ENCODE peak calls at places on chromosomes 12 and 14, in ten cellular contexts. K is uterus; F is HS-5; G is iris pigment epithelial cell; C is C1 segment of cervical spinal cord; A is stromal cell of bone marrow; N is naive thymus-derived CD4-positive, alpha-beta T cell; Y is hypothalamus; S is MCF 10A; E is HT1080. X is an unnamed sample.

GRCh38 chr14:105647784-105648608 is 121.6 kb downstream of the TMEM121 start:
- DNase-seq in E (no peak), A (no peak), F (no peak), S (no peak), K (no peak), N (no peak), C (no peak), Y (no peak), G (no peak), X (no peak)

GRCh38 chr14:80988742-80989429 is 33.5 kb downstream of the TSHR start:
- DNase-seq in N (no peak), F (no peak), G (peak), A (no peak), K (no peak), S (peak), E (peak), C (no peak), Y (no peak), X (no peak)

GRCh38 chr14:99991306-99991705 is 73.9 kb upstream of the EVL start:
- DNase-seq in E (no peak), S (no peak), N (no peak), K (no peak), Y (no peak), G (no peak), F (no peak), C (no peak), A (no peak), X (no peak)

GRCh38 chr14:44168566-44168965 is 338.5 kb downstream of the FSCB start:
- DNase-seq in A (no peak), G (no peak), E (no peak), K (no peak), N (no peak), Y (no peak), F (no peak), C (no peak), S (no peak), X (no peak)

GRCh38 chr12:117279606-117280005 is 81.8 kb downstream of the NOS1 start:
- DNase-seq in F (no peak), N (no peak), A (no peak), K (no peak), C (no peak), G (no peak), Y (no peak), E (no peak), S (no peak), X (no peak)

GRCh38 chr12:54019111-54019811 is 9.0 kb upstream of the HOXC6 start:
- DNase-seq in K (no peak), N (no peak), S (peak), E (no peak), Y (no peak), A (no peak), F (no peak), C (no peak), G (no peak), X (no peak)

GRCh38 chr14:23119362-23120327 is 590 bp upstream of the CEBPE start:
- DNase-seq in C (no peak), G (no peak), N (peak), E (no peak), A (no peak), F (no peak), K (no peak), S (no peak), Y (no peak), X (no peak)

GRCh38 chr12:10113920-10114319 is 15.1 kb upstream of the CLEC1A start:
- DNase-seq in G (no peak), E (no peak), S (no peak), A (no peak), F (no peak), C (no peak), N (no peak), Y (no peak), K (no peak), X (no peak)

GRCh38 chr14:36091096-36091495 is 85.4 kb downstream of the PTCSC3 start:
- DNase-seq in E (peak), Y (no peak), N (no peak), K (no peak), F (peak), G (peak), A (peak), C (no peak), S (peak), X (peak)

GRCh38 chr12:15350643-15351042 is 28.3 kb downstream of the PTPRO start:
- DNase-seq in E (no peak), F (no peak), Y (no peak), G (no peak), A (no peak), K (no peak), C (no peak), S (no peak), N (no peak), X (no peak)

GRCh38 chr12:119870462-119870861 is 6.7 kb downstream of the CIT start:
- DNase-seq in C (no peak), N (no peak), K (no peak), F (no peak), S (peak), A (no peak), E (no peak), Y (no peak), G (no peak), X (no peak)

GRCh38 chr12:30926243-30927209 is at the start of gene TSPAN11:
- DNase-seq in C (peak), F (no peak), G (peak), N (no peak), S (no peak), E (no peak), A (peak), K (no peak), Y (no peak), X (no peak)

GRCh38 chr14:73742520-73743238 is 28.5 kb upstream of the PNMA1 start:
- DNase-seq in A (no peak), K (no peak), F (no peak), N (no peak), E (no peak), C (no peak), S (no peak), Y (no peak), G (no peak), X (no peak)

GRCh38 chr14:21518725-21519124 is 7.4 kb downstream of the SALL2 start:
- DNase-seq in N (no peak), E (no peak), Y (no peak), K (no peak), S (no peak), G (no peak), A (no peak), C (no peak), F (no peak), X (no peak)

GRCh38 chr14:36955376-36955775 is 217.0 kb downstream of the SLC25A21 start:
- DNase-seq in F (no peak), N (no peak), E (no peak), Y (no peak), S (no peak), C (no peak), A (no peak), G (no peak), K (no peak), X (no peak)

GRCh38 chr14:99231181-99231849 is 40.7 kb downstream of the BCL11B start:
- DNase-seq in N (no peak), C (no peak), E (no peak), F (no peak), A (no peak), K (no peak), Y (no peak), S (no peak), G (no peak), X (no peak)

GRCh38 chr14:71651228-71651627 is 281.0 kb upstream of the RGS6 start:
- DNase-seq in E (peak), K (no peak), S (peak), A (peak), N (no peak), F (peak), C (peak), Y (no peak), G (peak), X (peak)

GRCh38 chr14:36238666-36239363 is 62.3 kb upstream of the PTCSC3 start:
- DNase-seq in C (no peak), N (no peak), E (peak), G (peak), F (peak), S (peak), A (peak), K (no peak), Y (no peak), X (peak)

GRCh38 chr12:56188116-56188785 is 1.0 kb downstream of the SMARCC2 start:
- DNase-seq in S (no peak), G (no peak), N (peak), K (no peak), Y (no peak), E (no peak), F (no peak), C (no peak), A (no peak), X (no peak)

GRCh38 chr14:57889245-57889644 is 23.4 kb upstream of the SLC35F4 start:
- DNase-seq in E (peak), F (peak), S (peak), C (peak), G (peak), N (no peak), A (peak), Y (no peak), K (peak), X (peak)

GRCh38 chr12:63068857-63069442 is 82.1 kb downstream of the AVPR1A start:
- DNase-seq in C (peak), E (peak), G (peak), N (no peak), F (peak), Y (no peak), K (peak), S (peak), A (peak), X (peak)

GRCh38 chr14:24888532-24888931 is 161.4 kb downstream of the STXBP6 start:
- DNase-seq in S (no peak), E (no peak), C (no peak), K (no peak), N (no peak), A (no peak), F (no peak), G (no peak), Y (no peak), X (peak)

GRCh38 chr14:32683679-32684078 is 255.0 kb upstream of the NPAS3 start:
- DNase-seq in E (no peak), C (no peak), A (no peak), S (no peak), N (no peak), K (no peak), F (no peak), Y (no peak), G (no peak), X (no peak)

GRCh38 chr12:14611640-14612203 is 44.0 kb upstream of the PLBD1 start:
- DNase-seq in K (no peak), G (no peak), A (no peak), N (no peak), S (no peak), C (no peak), Y (no peak), E (no peak), F (no peak), X (no peak)

GRCh38 chr14:75980856-75981255 is 939 bp downstream of the TGFB3 start:
- DNase-seq in A (no peak), N (no peak), C (no peak), F (no peak), Y (no peak), G (no peak), E (no peak), S (no peak), K (peak), X (no peak)

GRCh38 chr14:59425322-59425945 is 39.7 kb downstream of the GPR135 start:
- DNase-seq in A (no peak), Y (no peak), N (no peak), K (no peak), F (no peak), S (no peak), G (peak), E (peak), C (no peak), X (no peak)